ENCODE peak calls at places on chromosome 17, in five cellular contexts. Z, H, D, B and T are unnamed samples.

GRCh38 chr17:65588194-65588808 is 26.9 kb upstream of the AXIN2 start:
- DNase-seq in Z (peak), H (no peak), D (no peak), B (no peak), T (no peak)

GRCh38 chr17:164536-165235 is 16.8 kb downstream of the DOC2B start:
- DNase-seq in Z (peak), H (no peak), D (no peak), B (peak), T (peak)

GRCh38 chr17:78394209-78394608 is 15.8 kb downstream of the PGS1 start:
- DNase-seq in Z (no peak), H (no peak), D (no peak), B (no peak), T (no peak)

GRCh38 chr17:59435238-59435637 is 103.8 kb downstream of the YPEL2 start:
- DNase-seq in Z (no peak), H (no peak), D (no peak), B (no peak), T (no peak)

GRCh38 chr17:73972056-73972455 is 231.4 kb upstream of the RPL38 start:
- DNase-seq in Z (no peak), H (no peak), D (no peak), B (no peak), T (no peak)

GRCh38 chr17:66724581-66725341 is 110.2 kb upstream of the CACNG5 start:
- DNase-seq in Z (peak), H (no peak), D (peak), B (no peak), T (no peak)

GRCh38 chr17:15951368-15952047 is 6.6 kb downstream of the ADORA2B start:
- DNase-seq in Z (no peak), H (no peak), D (no peak), B (no peak), T (no peak)

GRCh38 chr17:32275060-32276042 is 9.7 kb downstream of the RHBDL3 start:
- DNase-seq in Z (peak), H (no peak), D (no peak), B (no peak), T (no peak)

GRCh38 chr17:70070297-70071027 is 4.6 kb upstream of the KCNJ16 start:
- DNase-seq in Z (no peak), H (no peak), D (no peak), B (no peak), T (no peak)

GRCh38 chr17:35241520-35241919 is 1.4 kb upstream of the SLFN5 start:
- DNase-seq in Z (no peak), H (no peak), D (no peak), B (no peak), T (no peak)

GRCh38 chr17:64477849-64478248 is 19.0 kb downstream of the POLG2 start:
- DNase-seq in Z (no peak), H (no peak), D (no peak), B (no peak), T (no peak)

GRCh38 chr17:32111141-32111771 is 31.0 kb upstream of the RHOT1 start:
- DNase-seq in Z (peak), H (no peak), D (no peak), B (peak), T (peak)

GRCh38 chr17:70084476-70084875 is 9.5 kb downstream of the KCNJ16 start:
- DNase-seq in Z (no peak), H (no peak), D (no peak), B (no peak), T (no peak)

GRCh38 chr17:77140878-77141767 is at the start of gene SEC14L1:
- DNase-seq in Z (peak), H (peak), D (peak), B (peak), T (peak)

GRCh38 chr17:62876664-62877411 is 68.7 kb upstream of the MARCHF10 start:
- DNase-seq in Z (no peak), H (no peak), D (no peak), B (no peak), T (no peak)

GRCh38 chr17:75808905-75809621 is 24.5 kb downstream of the UNK start:
- DNase-seq in Z (peak), H (no peak), D (peak), B (peak), T (no peak)

GRCh38 chr17:70137451-70138230 is 31.7 kb upstream of the KCNJ2 start:
- DNase-seq in Z (no peak), H (no peak), D (peak), B (peak), T (no peak)

GRCh38 chr17:59815965-59816364 is 76.8 kb downstream of the TUBD1 start:
- DNase-seq in Z (no peak), H (no peak), D (no peak), B (no peak), T (no peak)

GRCh38 chr17:43591750-43592562 is 45.8 kb upstream of the ETV4 start:
- DNase-seq in Z (peak), H (no peak), D (peak), B (peak), T (no peak)

GRCh38 chr17:17765921-17766320 is 70.9 kb downstream of the SREBF1 start:
- DNase-seq in Z (no peak), H (no peak), D (no peak), B (no peak), T (no peak)

GRCh38 chr17:73285603-73285908 is 23.9 kb upstream of the CPSF4L start:
- DNase-seq in Z (no peak), H (no peak), D (no peak), B (no peak), T (no peak)

GRCh38 chr17:63845509-63845908 is 3.0 kb upstream of the SMARCD2 start:
- DNase-seq in Z (no peak), H (no peak), D (no peak), B (no peak), T (no peak)

GRCh38 chr17:8419305-8419704 is 16.4 kb upstream of the NDEL1 start:
- DNase-seq in Z (no peak), H (no peak), D (no peak), B (no peak), T (no peak)

GRCh38 chr17:63151981-63152523 is 186.0 kb downstream of the TANC2 start:
- DNase-seq in Z (no peak), H (no peak), D (no peak), B (no peak), T (no peak)

GRCh38 chr17:13735444-13735843 is 133.7 kb upstream of the HS3ST3A1 start:
- DNase-seq in Z (no peak), H (no peak), D (no peak), B (no peak), T (no peak)

GRCh38 chr17:16484445-16485169 is 7.4 kb downstream of the LRRC75A start:
- DNase-seq in Z (no peak), H (no peak), D (no peak), B (no peak), T (no peak)

GRCh38 chr17:74547736-74548135 is 1.8 kb upstream of the CD300C start:
- DNase-seq in Z (no peak), H (no peak), D (no peak), B (no peak), T (peak)

GRCh38 chr17:63542942-63543821 is 7.1 kb upstream of the DCAF7 start:
- DNase-seq in Z (no peak), H (no peak), D (no peak), B (no peak), T (no peak)

GRCh38 chr17:27555364-27555763 is 75.6 kb upstream of the LGALS9 start:
- DNase-seq in Z (no peak), H (no peak), D (no peak), B (no peak), T (no peak)

GRCh38 chr17:31935512-31935911 is 1.3 kb upstream of the SUZ12 start:
- DNase-seq in Z (no peak), H (no peak), D (no peak), B (no peak), T (no peak)

GRCh38 chr17:27367121-27367981 is 73.4 kb downstream of the WSB1 start:
- DNase-seq in Z (no peak), H (no peak), D (no peak), B (no peak), T (no peak)

GRCh38 chr17:30519166-30519565 is 42.0 kb downstream of the GOSR1 start:
- DNase-seq in Z (no peak), H (no peak), D (no peak), B (no peak), T (no peak)

GRCh38 chr17:54883939-54884338 is 16.7 kb upstream of the TOM1L1 start:
- DNase-seq in Z (no peak), H (no peak), D (no peak), B (no peak), T (no peak)

GRCh38 chr17:75515523-75516254 is at the start of gene CASKIN2:
- DNase-seq in Z (peak), H (peak), D (peak), B (peak), T (peak)

GRCh38 chr17:8173056-8173870 is 2.9 kb downstream of the TMEM107 start:
- DNase-seq in Z (peak), H (no peak), D (peak), B (peak), T (peak)

GRCh38 chr17:53420035-53420641 is 402.6 kb upstream of the KIF2B start:
- DNase-seq in Z (no peak), H (no peak), D (no peak), B (no peak), T (no peak)

GRCh38 chr17:70353408-70354092 is 184.2 kb downstream of the KCNJ2 start:
- DNase-seq in Z (no peak), H (no peak), D (no peak), B (no peak), T (no peak)

DNA sequence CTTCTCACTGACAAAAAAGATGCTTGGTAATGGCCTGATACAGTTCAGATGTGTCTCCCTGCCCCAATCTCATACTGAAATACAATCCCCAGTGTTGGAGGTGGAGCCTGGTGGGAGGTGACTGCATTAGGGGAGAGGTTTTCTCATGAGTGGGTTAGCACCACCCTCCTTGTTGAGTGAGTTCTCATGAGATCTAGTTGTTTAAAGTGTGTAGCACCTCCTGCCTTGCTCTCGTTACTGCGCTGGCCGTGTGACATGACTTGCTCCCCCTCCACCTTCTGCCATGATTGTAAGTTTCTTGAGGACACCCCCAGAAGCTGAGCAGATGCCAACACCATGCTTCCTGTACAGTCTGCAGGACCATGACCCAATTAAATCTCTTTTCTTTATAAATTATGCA is 5.0 kb downstream of the TSR1 start:
- DNase-seq in Z (no peak), H (no peak), D (no peak), B (no peak), T (no peak)
- TF ChIP-seq CTCF in Z (no peak), H (no peak), D (no peak), B (no peak), T (no peak)

DNA sequence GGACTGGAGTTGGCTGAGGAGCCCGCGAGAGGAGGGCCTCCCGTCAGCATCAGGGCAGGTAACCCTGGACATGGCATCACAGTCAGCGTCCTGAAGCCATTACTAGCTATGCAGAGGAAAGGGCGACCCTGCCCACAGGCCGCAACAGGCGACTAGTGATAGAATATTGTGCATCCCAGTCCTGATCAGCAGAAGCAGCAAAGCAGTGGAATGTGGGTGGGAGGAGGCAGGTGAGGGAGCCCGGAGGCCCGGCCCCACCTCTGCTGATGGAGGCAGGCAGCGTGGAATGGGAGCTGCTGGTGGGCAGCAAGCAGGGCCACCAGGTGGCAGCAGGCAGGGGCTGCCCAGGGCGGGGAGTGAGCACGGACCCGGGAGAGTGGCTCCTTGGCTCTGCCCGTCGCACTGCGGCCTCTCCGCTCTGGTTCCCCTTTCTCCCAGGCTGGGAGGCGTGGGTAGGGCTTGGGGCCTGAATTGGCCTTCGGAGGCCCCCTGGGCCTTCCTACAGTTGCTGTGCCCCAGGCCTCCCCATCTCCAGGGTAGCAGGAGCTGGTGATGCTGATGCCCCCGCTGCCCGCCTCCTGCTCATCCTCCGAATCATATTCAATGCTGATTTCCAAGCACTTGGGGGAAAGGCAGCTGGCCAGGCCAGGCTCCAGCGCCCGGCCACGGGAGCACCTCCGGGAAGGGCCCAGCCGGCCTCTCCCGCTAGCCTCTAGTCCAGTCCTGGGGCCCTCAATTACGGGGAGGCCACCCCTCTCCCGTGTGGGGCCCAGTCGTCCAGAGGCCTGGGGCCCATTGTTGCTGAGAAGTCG is 20.2 kb downstream of the TSPOAP1 start:
- DNase-seq in Z (no peak), H (peak), D (peak), B (peak), T (peak)
- TF ChIP-seq CTCF in Z (peak), H (peak), D (no peak), B (no peak), T (peak)

DNA sequence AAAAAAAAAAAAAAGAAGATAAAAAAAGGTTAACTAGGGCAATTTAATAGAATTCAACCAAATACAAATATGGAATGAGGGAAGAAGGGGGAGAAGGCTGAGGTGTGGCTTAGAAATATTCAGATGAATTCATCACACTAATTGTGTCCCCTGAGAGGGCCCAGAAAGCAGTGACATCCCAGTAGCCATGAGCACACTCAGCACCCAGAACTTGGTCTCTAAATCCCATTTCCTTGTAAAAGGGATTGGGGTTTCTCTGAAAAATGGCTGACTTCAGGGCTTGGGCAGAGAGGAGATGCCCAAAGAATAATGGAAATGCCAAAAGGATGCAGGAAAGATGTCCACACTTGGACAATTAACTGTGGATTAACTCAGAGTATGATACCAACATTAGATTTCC is 4.0 kb upstream of the ASPSCR1 start:
- DNase-seq in Z (no peak), H (no peak), D (no peak), B (no peak), T (no peak)
- TF ChIP-seq CTCF in Z (no peak), H (no peak), D (no peak), B (no peak), T (no peak)

GRCh38 chr17:41329279-41329925 is 13.9 kb upstream of the KRTAP17-1 start:
- DNase-seq in Z (no peak), H (peak), D (peak), B (no peak), T (peak)
- TF ChIP-seq CTCF in Z (peak), H (peak), D (no peak), B (peak), T (peak)

GRCh38 chr17:44673893-44674292 is 15.7 kb downstream of the CCDC43 start:
- DNase-seq in Z (no peak), H (no peak), D (no peak), B (no peak), T (no peak)

GRCh38 chr17:44677136-44677535 is 12.4 kb downstream of the CCDC43 start:
- DNase-seq in Z (no peak), H (no peak), D (no peak), B (no peak), T (no peak)

GRCh38 chr17:44672479-44673093 is 16.3 kb downstream of the MEIOC start:
- DNase-seq in Z (no peak), H (no peak), D (no peak), B (no peak), T (no peak)
- TF ChIP-seq CTCF in Z (peak), H (peak), D (no peak), B (peak), T (peak)